ENCODE peak calls at places on chromosomes 3 and 15, in ten cellular contexts. O is right atrium auricular region; C is uterus; R is CD8-positive, alpha-beta memory T cell; X is pancreas; F is right lobe of liver; N is CD4-positive, alpha-beta T cell; P is IMR-90; Q is naive thymus-derived CD4-positive, alpha-beta T cell; E is astrocyte. I is an unnamed sample.

GRCh38 chr3:57011022-57011421 is 49.4 kb upstream of the SPATA12 start:
- DNase-seq in O (no peak), C (no peak), R (no peak), X (no peak), F (no peak), N (no peak), P (no peak), Q (no peak), E (no peak), I (no peak)

GRCh38 chr15:77836116-77836798 is 203.5 kb upstream of the LINGO1 start:
- DNase-seq in O (no peak), C (no peak), R (no peak), X (no peak), F (peak), N (no peak), P (peak), Q (no peak), E (peak), I (no peak)

GRCh38 chr3:113284453-113285050 is 73.2 kb downstream of the BOC start:
- DNase-seq in O (no peak), C (no peak), R (no peak), X (no peak), F (no peak), N (no peak), P (no peak), Q (no peak), E (no peak), I (no peak)

GRCh38 chr3:48268381-48268935 is 27.6 kb downstream of the ZNF589 start:
- DNase-seq in O (no peak), C (no peak), R (peak), X (no peak), F (no peak), N (peak), P (no peak), Q (peak), E (peak), I (no peak)

GRCh38 chr3:187920871-187921270 is 175.6 kb upstream of the BCL6 start:
- DNase-seq in O (no peak), C (peak), R (no peak), X (no peak), F (no peak), N (no peak), P (peak), Q (no peak), E (peak), I (no peak)

GRCh38 chr15:50233192-50233736 is 32.3 kb downstream of the HDC start:
- DNase-seq in O (no peak), C (no peak), R (no peak), X (no peak), F (no peak), N (no peak), P (no peak), Q (no peak), E (no peak), I (no peak)

GRCh38 chr15:28191832-28192231 is 92.7 kb upstream of the OCA2 start:
- DNase-seq in O (peak), C (peak), R (no peak), X (no peak), F (no peak), N (no peak), P (peak), Q (no peak), E (peak), I (no peak)

GRCh38 chr3:178182337-178182761 is 353.9 kb upstream of the KCNMB2 start:
- DNase-seq in O (no peak), C (no peak), R (no peak), X (peak), F (no peak), N (no peak), P (no peak), Q (no peak), E (no peak), I (peak)

GRCh38 chr3:66259721-66260255 is 39.0 kb downstream of the SLC25A26 start:
- DNase-seq in O (no peak), C (no peak), R (no peak), X (no peak), F (no peak), N (no peak), P (peak), Q (no peak), E (no peak), I (no peak)

GRCh38 chr15:77107531-77108355 is 36.8 kb upstream of the TSPAN3 start:
- DNase-seq in O (peak), C (peak), R (no peak), X (peak), F (peak), N (no peak), P (peak), Q (no peak), E (peak), I (peak)

GRCh38 chr3:78139166-78139565 is 1099.3 kb downstream of the ROBO2 start:
- DNase-seq in O (no peak), C (no peak), R (no peak), X (no peak), F (no peak), N (no peak), P (peak), Q (no peak), E (peak), I (no peak)

GRCh38 chr3:3172627-3173026 is 6.9 kb downstream of the CRBN start:
- DNase-seq in O (no peak), C (no peak), R (no peak), X (no peak), F (no peak), N (no peak), P (no peak), Q (no peak), E (no peak), I (no peak)

GRCh38 chr3:9387322-9387655 is 10.1 kb upstream of the SETD5 start:
- DNase-seq in O (no peak), C (no peak), R (no peak), X (no peak), F (no peak), N (no peak), P (no peak), Q (no peak), E (no peak), I (no peak)

GRCh38 chr3:49668861-49669260 is 5.3 kb upstream of the APEH start:
- DNase-seq in O (no peak), C (no peak), R (no peak), X (no peak), F (no peak), N (no peak), P (peak), Q (no peak), E (peak), I (no peak)

GRCh38 chr3:138381413-138381901 is 33.1 kb downstream of the MRAS start:
- DNase-seq in O (no peak), C (peak), R (no peak), X (no peak), F (no peak), N (no peak), P (peak), Q (no peak), E (peak), I (peak)

GRCh38 chr3:14479591-14479990 is 60.6 kb downstream of the GRIP2 start:
- DNase-seq in O (no peak), C (no peak), R (no peak), X (no peak), F (no peak), N (no peak), P (no peak), Q (no peak), E (no peak), I (no peak)

GRCh38 chr3:126527455-126528211 is 3.7 kb downstream of the CHST13 start:
- DNase-seq in O (no peak), C (no peak), R (no peak), X (no peak), F (no peak), N (no peak), P (no peak), Q (no peak), E (no peak), I (no peak)

GRCh38 chr3:126529585-126530170 is 5.7 kb downstream of the CHST13 start:
- DNase-seq in O (no peak), C (no peak), R (no peak), X (no peak), F (no peak), N (no peak), P (no peak), Q (no peak), E (no peak), I (no peak)

GRCh38 chr3:126528419-126528799 is 4.5 kb downstream of the CHST13 start:
- DNase-seq in O (no peak), C (no peak), R (no peak), X (no peak), F (no peak), N (no peak), P (no peak), Q (no peak), E (no peak), I (no peak)

GRCh38 chr3:126530171-126531050 is 6.5 kb downstream of the CHST13 start:
- DNase-seq in O (no peak), C (no peak), R (no peak), X (peak), F (peak), N (no peak), P (no peak), Q (no peak), E (no peak), I (no peak)

GRCh38 chr3:126528800-126529541 is 5.0 kb downstream of the CHST13 start:
- DNase-seq in O (no peak), C (no peak), R (no peak), X (no peak), F (peak), N (no peak), P (no peak), Q (no peak), E (no peak), I (no peak)
- H3K27ac ChIP-seq in O (no peak), C (no peak), R (no peak), X (no peak), F (peak), N (no peak), P (no peak), Q (no peak), E (no peak), I (no peak)

DNA sequence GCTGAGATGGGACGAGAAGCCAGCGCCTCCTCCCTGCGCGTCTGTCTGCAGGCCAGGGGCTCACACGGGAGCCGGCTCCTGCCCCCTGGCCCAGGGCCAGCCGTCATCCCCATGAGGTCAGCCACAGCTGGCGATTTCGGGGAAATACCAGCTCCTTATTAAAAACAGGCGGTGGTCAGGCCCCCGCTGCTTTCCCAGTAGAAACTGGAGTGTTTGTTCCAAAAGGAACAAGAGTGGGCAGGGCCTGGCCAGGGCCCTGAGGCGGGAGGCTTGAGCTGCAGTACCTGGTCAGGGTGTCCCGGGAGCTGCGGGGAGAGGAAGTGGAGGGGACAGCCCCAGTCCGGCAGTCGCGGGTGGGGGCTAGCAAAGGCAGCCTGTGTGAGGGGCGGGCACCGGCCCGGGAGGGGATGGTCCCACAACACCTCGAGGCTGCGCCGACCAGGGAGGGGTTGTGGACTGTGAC is 17.8 kb downstream of the MYL3 start:
- DNase-seq in O (peak), C (peak), R (no peak), X (peak), F (no peak), N (no peak), P (peak), Q (no peak), E (peak), I (no peak)
- H3K27ac ChIP-seq in O (peak), C (peak), R (no peak), X (peak), F (peak), N (no peak), P (peak), Q (peak), E (peak), I (peak)

GRCh38 chr15:45644437-45644836 is 9.6 kb downstream of the SQOR start:
- DNase-seq in O (no peak), C (no peak), R (no peak), X (no peak), F (no peak), N (no peak), P (no peak), Q (no peak), E (no peak), I (no peak)
- H3K27ac ChIP-seq in O (no peak), C (no peak), R (no peak), X (no peak), F (no peak), N (no peak), P (no peak), Q (no peak), E (no peak), I (no peak)

GRCh38 chr3:28758115-28758514 is 409.5 kb upstream of the AZI2 start:
- DNase-seq in O (no peak), C (no peak), R (no peak), X (no peak), F (no peak), N (no peak), P (no peak), Q (no peak), E (no peak), I (no peak)
- H3K27ac ChIP-seq in O (no peak), C (no peak), R (no peak), X (no peak), F (no peak), N (no peak), P (no peak), Q (no peak), E (no peak), I (no peak)

DNA sequence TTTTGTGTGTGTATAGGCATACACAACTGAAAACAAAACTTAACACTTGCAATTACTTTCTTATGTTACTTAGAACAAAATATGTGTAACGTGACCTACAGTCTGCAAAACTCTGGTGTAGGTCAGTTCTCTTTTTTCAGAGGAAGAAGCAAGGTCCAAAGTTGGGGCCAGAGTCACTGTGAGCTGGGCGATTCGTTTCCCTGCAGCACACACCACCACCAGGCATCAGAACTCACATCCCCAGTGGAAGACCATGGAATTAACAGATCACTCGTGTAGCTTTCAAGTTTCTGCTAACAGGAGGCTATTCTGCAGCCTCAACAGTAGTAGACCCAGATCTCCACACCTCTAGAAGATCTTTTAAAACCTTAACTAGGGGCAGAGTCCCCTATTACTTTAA is 25.8 kb downstream of the ANP32A start:
- DNase-seq in O (no peak), C (no peak), R (no peak), X (no peak), F (no peak), N (no peak), P (no peak), Q (no peak), E (no peak), I (no peak)
- H3K27ac ChIP-seq in O (peak), C (peak), R (no peak), X (no peak), F (peak), N (no peak), P (no peak), Q (peak), E (no peak), I (peak)